ENCODE peak calls at places on chromosomes 7 and 10, in four cellular contexts. A is prostate gland, M is K562, C is right lobe of liver. X is an unnamed sample. For H3K36me3, the result is how much of the 10 kb centered on the place peaks cover.

GRCh38 chr10:107409517-107409916 is 245.0 kb upstream of the SORCS1 start:
- DNase-seq in A (no peak), C (no peak), M (no peak), X (no peak)

GRCh38 chr10:129774082-129774735 is 189.9 kb downstream of the EBF3 start:
- DNase-seq in C (peak), M (no peak), A (no peak), X (no peak)

GRCh38 chr7:148882668-148883232 is 1.3 kb downstream of the EZH2 start:
- DNase-seq in A (no peak), M (peak), C (no peak), X (no peak)

GRCh38 chr7:132123763-132124162 is 452.5 kb downstream of the PLXNA4 start:
- DNase-seq in M (no peak), A (no peak), C (no peak), X (no peak)

GRCh38 chr7:133484135-133484534 is 231.3 kb downstream of the EXOC4 start:
- DNase-seq in M (no peak), C (no peak), A (no peak), X (no peak)

GRCh38 chr10:5938291-5938690 is 39.1 kb downstream of the IL15RA start:
- DNase-seq in M (no peak), A (no peak), C (no peak), X (no peak)

GRCh38 chr7:148708026-148708685 is 9.5 kb downstream of the CUL1 start:
- DNase-seq in M (peak), C (no peak), A (no peak), X (no peak)

GRCh38 chr7:95470452-95470851 is 15.3 kb upstream of the ASB4 start:
- DNase-seq in C (peak), M (peak), A (no peak), X (no peak)

GRCh38 chr7:110224643-110225042 is 866.3 kb upstream of the LRRN3 start:
- DNase-seq in M (no peak), A (no peak), C (no peak), X (no peak)

GRCh38 chr7:20200361-20200760 is 16.8 kb downstream of the MACC1 start:
- DNase-seq in M (no peak), A (no peak), C (no peak), X (no peak)

GRCh38 chr7:12221414-12221813 is 10.3 kb downstream of the TMEM106B start:
- DNase-seq in C (no peak), M (no peak), A (no peak), X (no peak)

GRCh38 chr7:298375-298702 is 8.4 kb downstream of the FOXL3 start:
- DNase-seq in M (no peak), C (no peak), A (no peak), X (no peak)

GRCh38 chr10:44051584-44052385 is 333.1 kb downstream of the CXCL12 start:
- DNase-seq in M (no peak), A (no peak), C (no peak), X (no peak)

GRCh38 chr10:79322616-79323566 is 24.4 kb upstream of the PPIF start:
- DNase-seq in C (no peak), M (no peak), A (peak), X (peak)

GRCh38 chr10:92517034-92517655 is 56.7 kb downstream of the IDE start:
- DNase-seq in A (peak), M (peak), C (no peak), X (peak)

GRCh38 chr10:43959364-43959763 is 310.7 kb upstream of the ZNF32 start:
- DNase-seq in M (no peak), C (no peak), A (no peak), X (no peak)

GRCh38 chr10:111784936-111785465 is 398.6 kb downstream of the GPAM start:
- DNase-seq in C (no peak), A (no peak), M (no peak), X (no peak)

GRCh38 chr7:141533149-141533949 is 17.9 kb upstream of the AGK start:
- DNase-seq in M (peak), C (peak), A (peak), X (peak)

GRCh38 chr10:133325761-133326463 is 10.8 kb downstream of the CALY start:
- DNase-seq in C (no peak), M (no peak), A (no peak), X (no peak)

GRCh38 chr10:33150904-33151303 is 183.6 kb downstream of the NRP1 start:
- DNase-seq in A (no peak), M (no peak), C (no peak), X (no peak)

GRCh38 chr10:110074986-110075664 is 67.3 kb downstream of the ADD3 start:
- DNase-seq in C (no peak), A (no peak), M (no peak), X (no peak)

GRCh38 chr7:40815512-40815911 is 680.7 kb downstream of the SUGCT start:
- DNase-seq in C (no peak), M (no peak), A (no peak), X (no peak)

GRCh38 chr7:128381161-128381821 is 19.8 kb upstream of the PRRT4 start:
- DNase-seq in A (no peak), C (no peak), M (peak), X (no peak)

GRCh38 chr7:127251458-127252379 is 1.0 kb downstream of the GRM8 start:
- DNase-seq in C (peak), M (no peak), A (no peak), X (no peak)

GRCh38 chr10:94890264-94891022 is 48.0 kb upstream of the CYP2C9 start:
- DNase-seq in A (no peak), C (no peak), M (no peak), X (no peak)

GRCh38 chr7:98735801-98736200 is 118.7 kb downstream of the NPTX2 start:
- DNase-seq in C (no peak), A (no peak), M (no peak), X (no peak)

GRCh38 chr10:130993612-130994011 is 317.9 kb downstream of the TCERG1L start:
- DNase-seq in A (no peak), M (no peak), C (no peak), X (no peak)

GRCh38 chr7:23105644-23106490 is at the start of gene KLHL7:
- DNase-seq in M (peak), A (peak), C (peak), X (peak)

GRCh38 chr7:79287976-79288375 is 165.5 kb downstream of the MAGI2 start:
- DNase-seq in M (no peak), C (no peak), A (no peak), X (no peak)

GRCh38 chr10:113869789-113870188 is 15.3 kb downstream of the NHLRC2 start:
- DNase-seq in C (no peak), M (no peak), A (no peak), X (no peak)
- H3K36me3 ChIP-seq in C (under half), M (under half), A (under half), X (under half)

GRCh38 chr7:150756858-150757257 is 19.6 kb downstream of the GIMAP5 start:
- DNase-seq in A (no peak), M (peak), C (no peak), X (no peak)
- TF ChIP-seq CTCF in A (peak), M (peak), C (peak), X (peak)

GRCh38 chr7:74030861-74031260 is 2.9 kb downstream of the ELN start:
- DNase-seq in A (no peak), M (no peak), C (no peak), X (no peak)
- TF ChIP-seq POLR2A in A (no peak), M (no peak), C (no peak), X (no peak)

GRCh38 chr7:5429253-5429856 is 5.7 kb upstream of the TNRC18 start:
- DNase-seq in A (no peak), M (peak), C (peak), X (peak)
- H3K36me3 ChIP-seq in A (under half), M (under half), C (under half), X (under half)

DNA sequence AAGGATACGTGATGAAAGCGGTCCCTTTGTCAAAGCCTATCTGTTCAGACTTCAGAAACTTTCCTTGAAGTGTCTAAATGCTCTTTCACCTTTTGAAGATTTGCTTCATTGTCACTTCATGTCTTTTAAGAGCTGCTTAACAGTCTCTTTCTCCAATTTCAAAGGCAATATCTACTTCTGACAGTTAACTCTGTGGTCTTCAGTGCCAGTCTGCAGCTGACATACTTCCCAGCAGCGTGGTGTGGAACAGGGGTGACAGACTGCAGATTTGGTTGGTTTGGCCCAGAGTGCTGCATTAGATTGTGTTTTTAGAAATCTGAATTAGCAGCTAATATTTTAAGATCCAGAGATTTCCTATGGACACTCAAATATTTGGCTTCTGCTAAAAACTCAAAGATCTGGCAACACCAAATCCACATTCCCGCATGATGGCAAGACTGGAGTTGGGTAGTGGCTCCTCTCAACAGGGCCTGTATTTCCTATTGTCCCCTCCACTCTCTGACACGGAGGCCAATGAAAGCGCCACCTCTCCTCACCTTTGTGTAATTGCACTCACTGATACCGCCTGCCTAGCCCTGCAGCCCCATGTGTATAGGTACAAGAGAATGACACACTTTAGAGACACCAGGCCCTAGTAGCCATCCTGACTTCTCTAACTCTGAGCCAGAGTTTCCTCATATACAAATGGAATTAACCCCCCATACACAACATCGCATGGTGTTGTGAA is 11.5 kb downstream of the SCRN1 start:
- DNase-seq in C (no peak), M (peak), A (no peak), X (no peak)
- TF ChIP-seq CTCF in C (no peak), M (peak), A (no peak), X (no peak)

GRCh38 chr10:29734980-29735627 is 100.3 kb upstream of the SVIL start:
- DNase-seq in A (peak), M (no peak), C (peak), X (peak)

GRCh38 chr10:29734640-29734979 is 99.8 kb upstream of the SVIL start:
- DNase-seq in C (no peak), A (no peak), M (no peak), X (no peak)

GRCh38 chr10:29735628-29736324 is 101.0 kb upstream of the SVIL start:
- DNase-seq in A (peak), M (peak), C (peak), X (peak)

GRCh38 chr10:29737209-29737565 is 102.4 kb upstream of the SVIL start:
- DNase-seq in M (no peak), C (no peak), A (no peak), X (no peak)

GRCh38 chr10:29736325-29737208 is 101.8 kb upstream of the SVIL start:
- DNase-seq in A (peak), M (no peak), C (peak), X (peak)
- TF ChIP-seq POLR2A in A (peak), M (no peak), C (peak), X (no peak)

GRCh38 chr7:152131981-152132494 is 106.6 kb downstream of the GALNT11 start:
- DNase-seq in M (no peak), C (no peak), A (no peak), X (no peak)

GRCh38 chr7:152132812-152133211 is 107.3 kb downstream of the GALNT11 start:
- DNase-seq in M (no peak), C (no peak), A (no peak), X (no peak)

GRCh38 chr7:152129682-152130081 is 104.2 kb downstream of the GALNT11 start:
- DNase-seq in A (no peak), M (no peak), C (no peak), X (no peak)

GRCh38 chr7:152128741-152129461 is 103.4 kb downstream of the GALNT11 start:
- DNase-seq in A (no peak), C (no peak), M (no peak), X (no peak)

DNA sequence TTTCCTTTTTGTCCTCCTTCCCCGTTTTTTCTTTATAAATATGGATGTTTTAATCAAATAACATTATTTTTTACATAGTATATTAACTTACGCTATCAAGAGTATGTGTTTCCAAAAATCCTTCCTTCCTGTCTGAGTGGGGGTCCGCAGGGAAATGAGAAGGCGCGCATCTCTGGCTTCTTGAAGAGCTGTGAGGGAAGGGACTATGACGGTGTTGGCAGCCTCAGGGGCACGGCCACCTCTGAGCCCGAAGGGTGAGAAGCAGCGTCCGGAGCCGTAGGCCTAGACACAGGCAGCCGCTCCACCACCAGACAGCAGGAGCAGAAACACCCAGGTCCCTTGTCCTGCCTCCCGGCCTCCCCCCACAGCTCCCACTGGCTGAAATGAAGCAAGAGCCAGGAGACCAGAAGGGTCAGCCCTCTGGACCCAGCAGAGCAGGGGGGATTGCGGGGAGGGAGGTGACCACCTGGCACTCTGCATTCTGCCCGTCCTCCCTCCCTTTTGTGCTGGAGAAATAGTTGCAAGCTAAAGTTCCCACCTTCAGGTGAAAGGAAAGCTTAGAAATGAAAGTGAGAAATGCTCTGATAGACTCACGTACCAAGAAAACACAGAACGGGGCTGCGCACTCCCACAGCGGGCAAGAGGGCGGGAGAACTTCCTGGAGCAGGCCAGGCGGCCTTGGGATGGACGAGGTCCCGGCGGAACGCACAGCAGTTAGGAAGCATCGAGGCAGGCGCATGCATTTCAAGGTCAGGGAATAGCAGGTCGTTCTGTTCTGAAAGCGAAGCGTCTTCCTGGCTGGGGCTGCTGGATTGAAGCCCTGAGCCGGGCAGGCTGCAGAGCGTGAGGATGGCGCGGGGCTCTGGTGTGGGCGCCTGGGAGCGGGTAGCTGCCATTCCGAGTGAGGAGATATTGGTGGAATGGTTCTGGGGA is 105.5 kb downstream of the GALNT11 start:
- DNase-seq in M (no peak), C (no peak), A (no peak), X (no peak)
- H3K36me3 ChIP-seq in M (half or more), C (under half), A (under half), X (under half)

DNA sequence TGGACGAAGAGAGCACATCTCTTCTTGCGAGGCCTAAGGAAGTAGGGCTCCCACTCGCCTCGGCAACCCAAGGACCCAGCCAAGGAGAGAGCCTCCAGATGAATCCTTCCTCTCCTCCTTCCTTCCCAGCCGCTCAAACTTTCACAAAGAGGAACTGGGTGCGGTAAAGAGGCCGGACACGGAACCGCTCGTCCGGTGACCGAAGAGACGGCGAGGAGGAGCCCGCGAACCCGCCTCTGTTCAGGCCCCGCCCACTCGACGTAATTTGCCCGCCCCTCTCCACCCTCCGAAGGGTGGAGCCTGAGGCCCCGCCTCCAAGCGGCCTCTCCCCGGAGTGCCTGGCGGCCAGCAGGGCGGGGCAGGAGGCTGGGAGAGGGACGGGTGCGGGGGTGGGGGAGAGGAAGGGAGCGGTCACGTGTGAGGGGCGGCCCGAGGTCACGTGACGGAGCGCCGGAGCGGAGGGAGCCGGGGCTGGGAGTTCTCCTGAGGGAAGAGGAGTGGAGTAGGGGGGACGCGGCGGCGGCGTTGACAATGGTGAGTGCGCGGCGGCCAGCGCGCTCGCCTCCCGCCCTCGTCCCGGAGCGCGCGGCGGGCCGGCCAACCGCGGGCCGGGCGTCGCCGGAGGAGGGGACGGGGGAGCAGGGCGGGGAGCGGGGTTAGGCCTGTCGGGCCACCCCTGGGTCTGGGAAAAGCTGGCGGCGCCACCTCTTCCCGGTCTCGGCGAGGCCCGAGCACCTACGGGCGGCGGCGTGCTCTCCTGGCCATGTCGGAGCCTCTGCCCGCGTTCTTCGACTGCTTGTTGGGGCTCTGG is at the start of gene VPS26A:
- DNase-seq in A (peak), M (peak), C (peak), X (peak)
- TF ChIP-seq CTCF in A (peak), M (no peak), C (peak), X (no peak)

DNA sequence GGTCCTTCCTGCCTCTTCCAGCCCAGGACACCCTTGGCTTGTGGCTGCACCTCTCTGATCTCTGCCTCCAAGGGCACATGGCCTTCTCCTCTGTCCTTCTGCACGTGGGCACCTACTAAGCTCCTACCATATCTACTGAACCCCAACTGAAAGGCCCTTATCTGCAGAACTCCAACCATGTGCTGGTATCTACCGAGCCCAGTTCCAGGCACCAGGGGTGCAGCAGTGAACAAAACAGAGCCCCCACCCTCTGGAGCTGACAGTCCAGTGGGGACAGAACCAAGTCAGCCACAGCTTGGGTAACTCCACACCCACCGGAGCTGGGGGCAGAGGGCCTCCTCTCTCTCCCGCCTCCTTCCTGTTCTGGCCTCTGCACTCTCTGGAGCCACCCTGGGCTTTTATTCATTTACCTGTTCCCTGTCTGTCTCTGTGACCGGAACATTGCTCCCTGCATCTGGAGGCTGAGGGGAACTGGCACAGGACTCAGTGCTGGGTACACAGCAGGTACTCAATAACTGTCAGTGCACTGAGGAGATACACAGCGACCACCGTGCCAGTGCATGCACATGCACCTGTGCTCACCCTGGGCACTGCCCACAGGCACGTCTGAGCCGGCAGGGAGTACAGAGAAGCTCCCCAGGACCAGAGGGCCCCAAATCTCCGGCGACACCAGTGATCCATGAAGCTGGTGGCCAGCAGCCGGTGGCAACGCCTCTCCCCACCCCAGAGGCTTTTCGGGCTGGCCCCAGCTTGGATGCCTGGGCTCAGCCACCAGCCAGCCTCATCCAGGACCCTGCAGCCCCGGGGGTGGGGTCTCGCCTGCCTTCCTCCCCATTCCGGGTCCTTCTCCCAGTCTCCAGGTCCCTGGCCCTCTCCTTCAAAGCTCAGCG is 2.0 kb downstream of the MICALL2 start:
- DNase-seq in M (peak), A (no peak), C (no peak), X (no peak)
- TF ChIP-seq POLR2A in M (no peak), A (no peak), C (no peak), X (no peak)

GRCh38 chr10:119755446-119755845 is 29.6 kb downstream of the INPP5F start:
- DNase-seq in A (no peak), M (no peak), C (no peak), X (no peak)
- H3K36me3 ChIP-seq in A (under half), M (under half), C (under half), X (under half)